ENCODE peak calls at places on chromosome 7, in four cellular contexts. K, X, N and L are unnamed samples.

GRCh38 chr7:6178273-6179029 is 94.0 kb downstream of the CYTH3 start:
- DNase-seq in X (no peak), K (peak), N (no peak), L (no peak)

GRCh38 chr7:4958477-4959301 is at the start of gene MMD2:
- DNase-seq in K (no peak), X (no peak), N (no peak), L (no peak)

GRCh38 chr7:43554423-43554822 is 28.5 kb upstream of the STK17A start:
- DNase-seq in K (no peak), X (no peak), N (no peak), L (no peak)

GRCh38 chr7:132295198-132295597 is 281.1 kb downstream of the PLXNA4 start:
- DNase-seq in K (no peak), N (no peak), X (no peak), L (no peak)

GRCh38 chr7:45189151-45189970 is 31.8 kb downstream of the RAMP3 start:
- DNase-seq in X (no peak), N (peak), K (no peak), L (no peak)

GRCh38 chr7:140190588-140190987 is 13.8 kb upstream of the KDM7A start:
- DNase-seq in N (no peak), K (no peak), X (no peak), L (no peak)

GRCh38 chr7:84547326-84547725 is 352.7 kb upstream of the SEMA3A start:
- DNase-seq in N (no peak), X (no peak), K (no peak), L (no peak)

GRCh38 chr7:32937344-32938174 is 19.7 kb upstream of the FKBP9 start:
- DNase-seq in N (no peak), X (no peak), K (peak), L (no peak)

GRCh38 chr7:7157887-7158271 is 24.5 kb upstream of the C1GALT1 start:
- DNase-seq in K (no peak), N (no peak), X (no peak), L (no peak)

GRCh38 chr7:48832303-48832845 is 92.0 kb upstream of the CDC14C start:
- DNase-seq in N (no peak), X (no peak), K (no peak), L (no peak)

GRCh38 chr7:82818091-82818620 is 344.5 kb downstream of the PCLO start:
- DNase-seq in X (no peak), N (no peak), K (no peak), L (no peak)

GRCh38 chr7:39504963-39505362 is 61.2 kb upstream of the YAE1 start:
- DNase-seq in N (no peak), X (peak), K (peak), L (no peak)

GRCh38 chr7:92135100-92135429 is 788 bp upstream of the CYP51A1 start:
- DNase-seq in K (no peak), X (no peak), N (no peak), L (no peak)

GRCh38 chr7:5139998-5140397 is 50.0 kb upstream of the WIPI2 start:
- DNase-seq in K (peak), N (no peak), X (no peak), L (peak)

GRCh38 chr7:73721237-73721848 is 1.9 kb upstream of the STX1A start:
- DNase-seq in X (no peak), K (peak), N (peak), L (no peak)

GRCh38 chr7:124552217-124552616 is 213.4 kb downstream of the GPR37 start:
- DNase-seq in K (no peak), N (no peak), X (no peak), L (no peak)

GRCh38 chr7:66528652-66529051 is 100.0 kb upstream of the KCTD7 start:
- DNase-seq in K (no peak), N (no peak), X (no peak), L (no peak)

GRCh38 chr7:130010689-130011412 is 40.3 kb downstream of the ZC3HC1 start:
- DNase-seq in K (peak), N (peak), X (peak), L (peak)

GRCh38 chr7:16235743-16236142 is 185.6 kb downstream of the CRPPA start:
- DNase-seq in K (no peak), N (no peak), X (no peak), L (no peak)

GRCh38 chr7:12839508-12840153 is 152.2 kb downstream of the ARL4A start:
- DNase-seq in N (no peak), X (no peak), K (no peak), L (no peak)

GRCh38 chr7:74199551-74200355 is 10.1 kb upstream of the LAT2 start:
- DNase-seq in K (no peak), X (no peak), N (no peak), L (no peak)

GRCh38 chr7:74023037-74023436 is 4.9 kb upstream of the ELN start:
- DNase-seq in X (no peak), N (no peak), K (peak), L (no peak)

GRCh38 chr7:115707236-115707635 is 323.3 kb downstream of the TFEC start:
- DNase-seq in X (no peak), N (no peak), K (no peak), L (no peak)

GRCh38 chr7:11706666-11707605 is 125.1 kb downstream of the THSD7A start:
- DNase-seq in X (no peak), K (no peak), N (no peak), L (no peak)

GRCh38 chr7:106896268-106896667 is 31.2 kb downstream of the PIK3CG start:
- DNase-seq in K (no peak), N (no peak), X (no peak), L (no peak)

GRCh38 chr7:144812379-144813283 is 23.2 kb downstream of the TPK1 start:
- DNase-seq in N (no peak), X (no peak), K (no peak), L (no peak)

GRCh38 chr7:106779877-106780276 is 85.2 kb upstream of the PIK3CG start:
- DNase-seq in N (no peak), X (no peak), K (no peak), L (peak)

GRCh38 chr7:102214477-102215072 is 72.1 kb upstream of the SH2B2 start:
- DNase-seq in X (no peak), N (no peak), K (no peak), L (no peak)

GRCh38 chr7:138565451-138566114 is 105.5 kb downstream of the TRIM24 start:
- DNase-seq in X (peak), K (no peak), N (no peak), L (no peak)

GRCh38 chr7:142711196-142711595 is 38.1 kb upstream of the PRSS1 start:
- DNase-seq in K (no peak), X (no peak), N (no peak), L (no peak)

GRCh38 chr7:37069336-37069735 is 345.0 kb upstream of the AOAH start:
- DNase-seq in N (no peak), K (no peak), X (no peak), L (no peak)

GRCh38 chr7:114986181-114986800 is 64.4 kb downstream of the MDFIC start:
- DNase-seq in X (no peak), K (no peak), N (no peak), L (no peak)

GRCh38 chr7:38178695-38179344 is 775 bp downstream of the STARD3NL start:
- DNase-seq in X (no peak), N (no peak), K (no peak), L (no peak)

GRCh38 chr7:101232141-101232821 is 5.3 kb downstream of the CLDN15 start:
- DNase-seq in K (no peak), X (no peak), N (no peak), L (peak)

GRCh38 chr7:113756250-113756649 is 162.6 kb downstream of the PPP1R3A start:
- DNase-seq in K (no peak), X (no peak), N (no peak), L (no peak)

GRCh38 chr7:69935107-69935506 is 336.8 kb downstream of the AUTS2 start:
- DNase-seq in X (no peak), N (no peak), K (no peak), L (no peak)

GRCh38 chr7:15446722-15447121 is 115.1 kb downstream of the AGMO start:
- DNase-seq in X (no peak), N (no peak), K (no peak), L (no peak)

GRCh38 chr7:47452715-47453092 is 129.2 kb downstream of the TNS3 start:
- DNase-seq in N (no peak), X (no peak), K (no peak), L (no peak)

GRCh38 chr7:98115746-98116525 is 9.3 kb downstream of the LMTK2 start:
- DNase-seq in N (no peak), K (no peak), X (no peak), L (no peak)
- TF ChIP-seq CTCF in N (no peak), K (no peak), X (no peak), L (no peak)

GRCh38 chr7:112749775-112750174 is 40.4 kb downstream of the TMEM168 start:
- DNase-seq in K (no peak), X (no peak), N (no peak), L (no peak)
- TF ChIP-seq CTCF in K (no peak), X (no peak), N (no peak), L (peak)

GRCh38 chr7:120814518-120814917 is 43.4 kb downstream of the TSPAN12 start:
- DNase-seq in N (no peak), X (no peak), K (no peak), L (no peak)

GRCh38 chr7:120825576-120825975 is 32.4 kb downstream of the TSPAN12 start:
- DNase-seq in N (no peak), X (no peak), K (no peak), L (no peak)

GRCh38 chr7:120825152-120825551 is 32.8 kb downstream of the TSPAN12 start:
- DNase-seq in N (no peak), K (no peak), X (no peak), L (no peak)

DNA sequence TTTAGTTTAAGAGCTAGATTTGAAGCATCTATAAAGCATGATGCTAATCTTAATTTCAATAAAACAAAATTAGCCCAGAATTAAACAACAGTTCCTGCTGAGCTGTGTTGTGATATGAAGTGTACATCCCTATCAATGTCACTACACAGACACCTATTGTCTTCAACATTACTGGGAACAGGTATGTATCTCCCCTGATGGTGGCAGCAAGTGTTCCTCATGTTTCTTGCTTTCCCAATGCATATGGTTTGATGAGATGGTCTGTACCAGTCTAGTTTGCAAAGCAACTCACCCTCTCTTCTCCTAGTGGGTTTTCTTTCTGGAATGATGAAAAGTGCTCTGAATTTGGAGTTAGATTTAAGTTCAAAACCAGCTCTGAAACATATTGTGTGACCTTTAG is 38.1 kb downstream of the TSPAN12 start:
- DNase-seq in K (no peak), N (no peak), X (no peak), L (no peak)
- TF ChIP-seq CTCF in K (no peak), N (no peak), X (no peak), L (no peak)

DNA sequence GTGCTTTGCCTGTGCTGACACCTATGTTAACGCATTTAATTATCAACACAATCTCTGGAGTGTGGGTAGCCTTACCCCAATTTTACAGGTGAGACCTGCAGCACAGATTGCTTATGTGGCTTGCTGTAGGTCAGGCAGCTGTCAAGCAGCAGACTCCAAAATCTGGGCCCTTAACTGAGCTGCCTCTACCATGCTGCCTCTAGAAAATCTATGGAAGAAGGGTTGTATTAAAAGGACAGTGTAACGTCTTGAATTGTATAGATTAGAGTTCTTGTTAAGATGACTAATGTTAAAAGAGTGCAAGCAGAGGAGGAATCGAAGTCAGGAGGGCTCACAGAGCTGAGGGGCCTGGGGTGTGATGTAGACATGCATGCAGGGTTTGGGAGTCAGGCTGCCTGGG is 1.2 kb upstream of the PON3 start:
- DNase-seq in K (no peak), X (no peak), N (no peak), L (no peak)
- TF ChIP-seq CTCF in K (no peak), X (no peak), N (no peak), L (no peak)

GRCh38 chr7:155466814-155467675 is 9.1 kb downstream of the EN2 start:
- DNase-seq in K (no peak), N (no peak), X (no peak), L (peak)
- TF ChIP-seq CTCF in K (no peak), N (no peak), X (no peak), L (peak)

DNA sequence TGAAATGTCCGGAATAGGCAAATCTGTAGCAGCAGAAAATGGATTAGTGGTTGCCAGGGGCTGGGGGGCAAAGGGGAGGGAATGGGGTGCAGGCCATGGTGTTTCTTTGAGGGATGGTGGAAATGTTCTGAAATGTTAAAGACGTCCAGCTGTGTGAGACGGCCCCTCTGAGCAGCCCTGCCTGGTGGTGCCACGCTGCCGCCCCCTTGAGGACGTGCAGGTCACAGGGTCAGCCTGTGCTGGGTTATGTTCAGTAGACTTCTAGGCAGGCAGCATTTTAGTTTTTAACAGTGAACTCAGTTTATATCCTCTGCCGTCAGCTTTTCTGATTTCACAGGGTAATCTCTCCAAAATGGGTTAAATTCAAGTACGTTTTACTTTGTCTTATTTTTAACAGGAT is 9.4 kb downstream of the NUB1 start:
- DNase-seq in K (no peak), X (no peak), N (no peak), L (no peak)
- TF ChIP-seq CTCF in K (no peak), X (peak), N (no peak), L (peak)

GRCh38 chr7:157654350-157654749 is 317.5 kb downstream of the DNAJB6 start:
- DNase-seq in K (no peak), X (no peak), N (no peak), L (no peak)

GRCh38 chr7:157657741-157658740 is 321.2 kb downstream of the DNAJB6 start:
- DNase-seq in X (no peak), N (no peak), K (no peak), L (no peak)

GRCh38 chr7:157653827-157654207 is 317.0 kb downstream of the DNAJB6 start:
- DNase-seq in X (no peak), N (no peak), K (no peak), L (no peak)

GRCh38 chr7:157658851-157659412 is 322.1 kb downstream of the DNAJB6 start:
- DNase-seq in X (no peak), K (no peak), N (no peak), L (no peak)

DNA sequence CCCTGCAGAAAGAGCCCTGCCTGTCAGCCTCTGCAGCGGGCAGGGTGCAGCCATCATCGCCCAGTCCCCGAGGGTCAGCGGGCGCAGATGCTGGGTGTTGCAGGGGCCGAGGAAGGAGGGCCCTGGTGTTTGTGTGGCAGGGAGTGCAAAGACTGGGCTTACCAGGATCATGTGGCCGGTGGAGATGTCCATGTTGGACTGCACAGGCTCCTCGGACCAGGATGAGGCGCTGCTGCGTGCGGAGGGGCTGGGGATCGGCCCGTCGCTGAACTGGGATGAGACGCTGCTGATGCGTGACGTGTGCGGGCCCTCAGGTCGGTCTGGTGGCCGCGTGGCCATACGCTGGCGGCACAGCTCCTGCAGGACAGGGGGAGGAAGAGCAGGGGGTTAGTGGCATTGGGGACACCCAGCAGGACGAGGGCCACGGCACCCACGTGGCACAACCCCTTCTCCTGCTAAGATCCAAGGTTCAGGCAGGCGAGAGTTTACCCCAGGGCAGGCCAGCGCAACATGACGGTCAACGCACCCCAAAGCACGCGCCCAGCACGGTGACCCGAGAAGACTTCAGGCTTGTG is 319.5 kb downstream of the DNAJB6 start:
- DNase-seq in X (no peak), K (no peak), N (no peak), L (no peak)
- TF ChIP-seq CTCF in X (no peak), K (no peak), N (no peak), L (no peak)

GRCh38 chr7:118844748-118845147 is 620.2 kb downstream of the ANKRD7 start:
- DNase-seq in X (no peak), K (no peak), N (no peak), L (no peak)

GRCh38 chr7:118846977-118847376 is 622.5 kb downstream of the ANKRD7 start:
- DNase-seq in N (no peak), K (no peak), X (no peak), L (no peak)

GRCh38 chr7:118843456-118843855 is 619.0 kb downstream of the ANKRD7 start:
- DNase-seq in X (no peak), K (no peak), N (no peak), L (no peak)

DNA sequence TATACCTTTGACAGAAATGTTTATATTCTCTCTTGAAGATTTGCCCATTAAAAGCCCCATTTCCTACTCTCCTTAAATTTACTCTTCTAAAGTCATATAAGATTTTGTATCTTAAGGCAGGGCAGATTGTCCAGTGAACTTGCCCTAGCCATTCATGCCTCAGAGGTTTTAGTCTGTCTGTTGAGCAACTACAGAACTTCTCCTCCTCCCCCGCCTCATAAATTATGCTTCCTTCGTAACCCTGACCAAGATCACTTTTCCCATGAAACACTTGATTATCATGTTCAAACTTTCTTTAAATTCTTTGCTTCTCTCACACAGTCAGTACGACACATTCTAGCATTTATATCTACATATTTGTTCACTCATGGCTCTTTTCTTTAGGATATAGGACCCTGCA is 621.3 kb downstream of the ANKRD7 start:
- DNase-seq in K (no peak), X (no peak), N (no peak), L (no peak)
- TF ChIP-seq CTCF in K (no peak), X (no peak), N (no peak), L (no peak)

GRCh38 chr7:148914208-148914777 is 30.2 kb upstream of the EZH2 start:
- DNase-seq in X (no peak), N (no peak), K (no peak), L (no peak)

GRCh38 chr7:148915211-148915610 is 31.1 kb upstream of the EZH2 start:
- DNase-seq in N (no peak), K (no peak), X (no peak), L (no peak)

GRCh38 chr7:148912151-148912550 is 28.1 kb upstream of the EZH2 start:
- DNase-seq in K (no peak), N (no peak), X (no peak), L (no peak)

GRCh38 chr7:148911626-148912025 is 27.5 kb upstream of the EZH2 start:
- DNase-seq in K (no peak), X (no peak), N (no peak), L (no peak)

DNA sequence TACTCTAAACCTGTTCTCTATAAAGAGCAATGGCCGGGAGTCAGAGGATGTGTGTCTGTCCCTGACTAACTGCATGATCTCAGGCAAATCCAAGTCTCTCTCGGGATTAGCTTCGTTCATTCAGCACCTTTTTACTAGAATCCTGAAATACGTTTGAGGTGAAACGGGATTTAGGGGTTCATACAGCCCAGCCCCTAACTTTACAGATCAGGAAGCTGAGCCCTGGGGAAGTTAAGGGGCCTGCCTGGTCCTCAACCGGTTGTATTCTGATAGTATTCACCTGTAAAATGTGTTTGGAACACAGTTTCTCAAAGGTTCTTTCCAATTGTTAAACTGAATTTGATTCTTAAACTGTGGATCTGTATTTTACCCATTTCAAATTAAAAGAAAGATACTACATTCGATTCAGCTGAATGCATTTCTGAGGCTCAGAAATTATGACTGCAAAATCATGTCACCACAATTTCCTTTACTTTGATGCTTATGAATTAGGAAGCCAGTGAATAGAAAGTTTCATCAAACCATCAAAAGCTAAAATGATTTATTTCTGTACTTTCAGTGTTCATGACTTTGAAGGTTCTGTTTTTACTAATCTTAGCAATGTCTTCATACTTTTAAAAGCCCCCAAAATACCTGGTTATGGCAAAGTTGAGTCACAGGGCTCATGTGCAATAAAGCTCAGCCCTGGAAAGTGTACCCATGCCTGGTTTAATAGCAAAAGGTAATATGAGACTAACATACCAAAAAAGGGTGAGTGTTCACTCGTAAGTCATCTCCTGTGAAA is 28.9 kb upstream of the EZH2 start:
- DNase-seq in K (no peak), N (no peak), X (no peak), L (no peak)
- TF ChIP-seq CTCF in K (no peak), N (no peak), X (no peak), L (no peak)